ENCODE peak calls at places on chromosome 20, in five cellular contexts. U is WERI-Rb-1; E is EH; Y is AML-193; O is activated CD4-positive, alpha-beta memory T cell treated with anti-CD3 and anti-CD28 coated beads for 36 hours. T is an unnamed sample.

GRCh38 chr20:37194616-37195015 is 15.3 kb upstream of the MROH8 start:
- DNase-seq in U (no peak), E (no peak), Y (no peak), O (peak; percentile 15), T (no peak)

GRCh38 chr20:50711113-50711825 is 19.9 kb upstream of the RIPOR3 start:
- DNase-seq in U (no peak), E (no peak), Y (no peak), O (no peak), T (no peak)

GRCh38 chr20:4873396-4873795 is 127.9 kb downstream of the SLC23A2 start:
- DNase-seq in U (peak; percentile 68), E (no peak), Y (no peak), O (no peak), T (peak; percentile 77)

GRCh38 chr20:50413088-50413500 is 97.1 kb upstream of the PTPN1 start:
- DNase-seq in U (no peak), E (peak; percentile 39), Y (no peak), O (no peak), T (no peak)

GRCh38 chr20:40279390-40279789 is 409.6 kb downstream of the MAFB start:
- DNase-seq in U (no peak), E (peak; percentile 82), Y (no peak), O (no peak), T (no peak)

GRCh38 chr20:19603390-19603753 is 154.7 kb upstream of the RIN2 start:
- DNase-seq in U (no peak), E (no peak), Y (no peak), O (no peak), T (no peak)

GRCh38 chr20:6074145-6074561 is 20.3 kb upstream of the LRRN4 start:
- DNase-seq in U (peak; percentile 42), E (peak; percentile 23), Y (peak; percentile 54), O (no peak), T (no peak)

GRCh38 chr20:2557873-2558580 is 21.7 kb downstream of the TMC2 start:
- DNase-seq in U (no peak), E (no peak), Y (no peak), O (no peak), T (no peak)

GRCh38 chr20:17024513-17025105 is 202.2 kb upstream of the PCSK2 start:
- DNase-seq in U (no peak), E (peak; percentile 82), Y (no peak), O (no peak), T (no peak)

GRCh38 chr20:44683263-44684046 is 31.7 kb upstream of the CCN5 start:
- DNase-seq in U (peak; percentile 72), E (peak; percentile 57), Y (peak; percentile 65), O (peak; percentile 58), T (peak; percentile 68)

GRCh38 chr20:58851221-58851968 is 693 bp upstream of the GNAS-AS1 start:
- DNase-seq in U (no peak), E (peak; percentile 20), Y (no peak), O (no peak), T (no peak)

GRCh38 chr20:23661002-23661429 is 23.3 kb upstream of the CST3 start:
- DNase-seq in U (no peak), E (no peak), Y (no peak), O (no peak), T (no peak)

GRCh38 chr20:41436679-41437078 is 70.1 kb upstream of the EMILIN3 start:
- DNase-seq in U (no peak), E (peak; percentile 94), Y (peak; percentile 77), O (no peak), T (no peak)

GRCh38 chr20:16671753-16672152 is 58.1 kb upstream of the SNRPB2 start:
- DNase-seq in U (no peak), E (no peak), Y (no peak), O (no peak), T (no peak)

GRCh38 chr20:44598413-44599290 is 16.3 kb downstream of the PKIG start:
- DNase-seq in U (no peak), E (peak; percentile 42), Y (peak; percentile 6), O (peak; percentile 12), T (no peak)

GRCh38 chr20:63696311-63696627 is 183 bp upstream of the TNFRSF6B start:
- DNase-seq in U (no peak), E (no peak), Y (no peak), O (peak; percentile 52), T (no peak)

GRCh38 chr20:41141153-41141815 is 3.9 kb downstream of the PLCG1 start:
- DNase-seq in U (no peak), E (peak; percentile 46), Y (no peak), O (peak; percentile 43), T (no peak)

GRCh38 chr20:34300809-34301586 is 2.2 kb downstream of the AHCY start:
- DNase-seq in U (peak; percentile 55), E (no peak), Y (no peak), O (no peak), T (peak; percentile 64)

GRCh38 chr20:63889241-63890200 is 5.4 kb upstream of the DNAJC5 start:
- DNase-seq in U (no peak), E (no peak), Y (no peak), O (no peak), T (no peak)

GRCh38 chr20:723756-724155 is 44.5 kb downstream of the SLC52A3 start:
- DNase-seq in U (peak; percentile 73), E (no peak), Y (no peak), O (no peak), T (no peak)

GRCh38 chr20:46512943-46513844 is at the start of gene ZNF334:
- DNase-seq in U (peak; percentile 91), E (peak; percentile 15), Y (no peak), O (peak; percentile 74), T (peak; percentile 97)

T was measured in D341Med.